ENCODE peak calls at places on chromosome 9, in five cellular contexts. One of them, this sample, is unnamed.

GRCh38 chr9:116368680-116369079 is 215.1 kb downstream of the PAPPA start:
- DNase-seq in ecto neural progenitor cell: no peak
- DNase-seq in NCI-H1048: no peak
- DNase-seq in NCI-H2081: no peak
- DNase-seq in fibroblast of mammary gland: no peak
- DNase-seq in this sample: no peak

GRCh38 chr9:3277200-3277599 is 248.6 kb downstream of the RFX3 start:
- DNase-seq in ecto neural progenitor cell: no peak
- DNase-seq in NCI-H1048: no peak
- DNase-seq in NCI-H2081: no peak
- DNase-seq in fibroblast of mammary gland: no peak
- DNase-seq in this sample: no peak

GRCh38 chr9:128005938-128006337 is 25.1 kb upstream of the EEIG1 start:
- DNase-seq in ecto neural progenitor cell: no peak
- DNase-seq in NCI-H1048: no peak
- DNase-seq in NCI-H2081: no peak
- DNase-seq in fibroblast of mammary gland: no peak
- DNase-seq in this sample: no peak

GRCh38 chr9:131423171-131423581 is 29.3 kb downstream of the PRRC2B start:
- DNase-seq in ecto neural progenitor cell: no peak
- DNase-seq in NCI-H1048: no peak
- DNase-seq in NCI-H2081: peak
- DNase-seq in fibroblast of mammary gland: peak
- DNase-seq in this sample: no peak

GRCh38 chr9:37035472-37036236 is 1.6 kb upstream of the PAX5 start:
- DNase-seq in ecto neural progenitor cell: peak
- DNase-seq in NCI-H1048: no peak
- DNase-seq in NCI-H2081: peak
- DNase-seq in fibroblast of mammary gland: no peak
- DNase-seq in this sample: no peak

GRCh38 chr9:2583308-2584013 is 38.1 kb upstream of the VLDLR start:
- DNase-seq in ecto neural progenitor cell: no peak
- DNase-seq in NCI-H1048: no peak
- DNase-seq in NCI-H2081: no peak
- DNase-seq in fibroblast of mammary gland: no peak
- DNase-seq in this sample: no peak

GRCh38 chr9:91786132-91786896 is 163.7 kb downstream of the ROR2 start:
- DNase-seq in ecto neural progenitor cell: peak
- DNase-seq in NCI-H1048: no peak
- DNase-seq in NCI-H2081: no peak
- DNase-seq in fibroblast of mammary gland: no peak
- DNase-seq in this sample: no peak

GRCh38 chr9:91474656-91475055 is 51.0 kb upstream of the NFIL3 start:
- DNase-seq in ecto neural progenitor cell: no peak
- DNase-seq in NCI-H1048: no peak
- DNase-seq in NCI-H2081: no peak
- DNase-seq in fibroblast of mammary gland: peak
- DNase-seq in this sample: no peak

GRCh38 chr9:115531410-115532130 is 413.6 kb upstream of the TNC start:
- DNase-seq in ecto neural progenitor cell: no peak
- DNase-seq in NCI-H1048: no peak
- DNase-seq in NCI-H2081: no peak
- DNase-seq in fibroblast of mammary gland: peak
- DNase-seq in this sample: no peak

GRCh38 chr9:21616082-21616778 is 134.1 kb upstream of the IFNE start:
- DNase-seq in ecto neural progenitor cell: no peak
- DNase-seq in NCI-H1048: no peak
- DNase-seq in NCI-H2081: no peak
- DNase-seq in fibroblast of mammary gland: peak
- DNase-seq in this sample: no peak

GRCh38 chr9:96449522-96449843 is 486 bp upstream of the HABP4 start:
- DNase-seq in ecto neural progenitor cell: no peak
- DNase-seq in NCI-H1048: no peak
- DNase-seq in NCI-H2081: no peak
- DNase-seq in fibroblast of mammary gland: no peak
- DNase-seq in this sample: no peak

GRCh38 chr9:137323531-137324331 is 21.7 kb upstream of the NRARP start:
- DNase-seq in ecto neural progenitor cell: no peak
- DNase-seq in NCI-H1048: no peak
- DNase-seq in NCI-H2081: no peak
- DNase-seq in fibroblast of mammary gland: no peak
- DNase-seq in this sample: no peak

GRCh38 chr9:35658894-35659220 is 765 bp downstream of the CCDC107 start:
- DNase-seq in ecto neural progenitor cell: no peak
- DNase-seq in NCI-H1048: no peak
- DNase-seq in NCI-H2081: peak
- DNase-seq in fibroblast of mammary gland: peak
- DNase-seq in this sample: no peak

GRCh38 chr9:89755835-89756234 is 151.0 kb downstream of the GADD45G start:
- DNase-seq in ecto neural progenitor cell: no peak
- DNase-seq in NCI-H1048: no peak
- DNase-seq in NCI-H2081: peak
- DNase-seq in fibroblast of mammary gland: peak
- DNase-seq in this sample: no peak

GRCh38 chr9:71632771-71633170 is 135.5 kb downstream of the CEMIP2 start:
- DNase-seq in ecto neural progenitor cell: no peak
- DNase-seq in NCI-H1048: no peak
- DNase-seq in NCI-H2081: no peak
- DNase-seq in fibroblast of mammary gland: peak
- DNase-seq in this sample: no peak

GRCh38 chr9:90659626-90660364 is 17.2 kb upstream of the DIRAS2 start:
- DNase-seq in ecto neural progenitor cell: no peak
- DNase-seq in NCI-H1048: no peak
- DNase-seq in NCI-H2081: no peak
- DNase-seq in fibroblast of mammary gland: peak
- DNase-seq in this sample: no peak

GRCh38 chr9:7121055-7121454 is 363.3 kb downstream of the KDM4C start:
- DNase-seq in ecto neural progenitor cell: no peak
- DNase-seq in NCI-H1048: no peak
- DNase-seq in NCI-H2081: no peak
- DNase-seq in fibroblast of mammary gland: peak
- DNase-seq in this sample: peak

GRCh38 chr9:20570756-20571155 is 51.5 kb downstream of the MLLT3 start:
- DNase-seq in ecto neural progenitor cell: no peak
- DNase-seq in NCI-H1048: no peak
- DNase-seq in NCI-H2081: no peak
- DNase-seq in fibroblast of mammary gland: peak
- DNase-seq in this sample: no peak

GRCh38 chr9:81814794-81815464 is 113.3 kb upstream of the SPATA31D4 start:
- DNase-seq in ecto neural progenitor cell: no peak
- DNase-seq in NCI-H1048: peak
- DNase-seq in NCI-H2081: peak
- DNase-seq in fibroblast of mammary gland: no peak
- DNase-seq in this sample: no peak

GRCh38 chr9:80995759-80996158 is 693.6 kb downstream of the TLE1 start:
- DNase-seq in ecto neural progenitor cell: no peak
- DNase-seq in NCI-H1048: no peak
- DNase-seq in NCI-H2081: no peak
- DNase-seq in fibroblast of mammary gland: peak
- DNase-seq in this sample: no peak

GRCh38 chr9:136687721-136688223 is 515 bp upstream of the AGPAT2 start:
- DNase-seq in ecto neural progenitor cell: no peak
- DNase-seq in NCI-H1048: no peak
- DNase-seq in NCI-H2081: no peak
- DNase-seq in fibroblast of mammary gland: no peak
- DNase-seq in this sample: no peak

GRCh38 chr9:3732077-3733038 is 206.6 kb upstream of the RFX3 start:
- DNase-seq in ecto neural progenitor cell: peak
- DNase-seq in NCI-H1048: peak
- DNase-seq in NCI-H2081: peak
- DNase-seq in fibroblast of mammary gland: peak
- DNase-seq in this sample: peak

GRCh38 chr9:113631811-113632665 is 168.5 kb downstream of the RGS3 start:
- DNase-seq in ecto neural progenitor cell: peak
- DNase-seq in NCI-H1048: no peak
- DNase-seq in NCI-H2081: no peak
- DNase-seq in fibroblast of mammary gland: no peak
- DNase-seq in this sample: no peak

GRCh38 chr9:114216976-114217375 is 61.6 kb downstream of the COL27A1 start:
- DNase-seq in ecto neural progenitor cell: no peak
- DNase-seq in NCI-H1048: no peak
- DNase-seq in NCI-H2081: no peak
- DNase-seq in fibroblast of mammary gland: no peak
- DNase-seq in this sample: no peak

GRCh38 chr9:122091682-122092592 is 1.2 kb downstream of the TTLL11 start:
- DNase-seq in ecto neural progenitor cell: peak
- DNase-seq in NCI-H1048: no peak
- DNase-seq in NCI-H2081: no peak
- DNase-seq in fibroblast of mammary gland: no peak
- DNase-seq in this sample: no peak

GRCh38 chr9:24841993-24842392 is 296.3 kb upstream of the IZUMO3 start:
- DNase-seq in ecto neural progenitor cell: no peak
- DNase-seq in NCI-H1048: no peak
- DNase-seq in NCI-H2081: no peak
- DNase-seq in fibroblast of mammary gland: no peak
- DNase-seq in this sample: no peak

GRCh38 chr9:17293685-17294084 is 158.8 kb downstream of the CNTLN start:
- DNase-seq in ecto neural progenitor cell: no peak
- DNase-seq in NCI-H1048: no peak
- DNase-seq in NCI-H2081: no peak
- DNase-seq in fibroblast of mammary gland: no peak
- DNase-seq in this sample: no peak

GRCh38 chr9:33458444-33458843 is 11.1 kb upstream of the AQP3 start:
- DNase-seq in ecto neural progenitor cell: no peak
- DNase-seq in NCI-H1048: no peak
- DNase-seq in NCI-H2081: no peak
- DNase-seq in fibroblast of mammary gland: no peak
- DNase-seq in this sample: peak

GRCh38 chr9:106333487-106333886 is 529.5 kb upstream of the ZNF462 start:
- DNase-seq in ecto neural progenitor cell: no peak
- DNase-seq in NCI-H1048: no peak
- DNase-seq in NCI-H2081: peak
- DNase-seq in fibroblast of mammary gland: no peak
- DNase-seq in this sample: no peak

GRCh38 chr9:117169089-117169488 is 245.8 kb downstream of the ASTN2 start:
- DNase-seq in ecto neural progenitor cell: no peak
- DNase-seq in NCI-H1048: no peak
- DNase-seq in NCI-H2081: no peak
- DNase-seq in fibroblast of mammary gland: no peak
- DNase-seq in this sample: no peak

GRCh38 chr9:37392272-37392671 is 30.2 kb upstream of the GRHPR start:
- DNase-seq in ecto neural progenitor cell: no peak
- DNase-seq in NCI-H1048: no peak
- DNase-seq in NCI-H2081: no peak
- DNase-seq in fibroblast of mammary gland: no peak
- DNase-seq in this sample: no peak

GRCh38 chr9:133184971-133185370 is 21.3 kb upstream of the GBGT1 start:
- DNase-seq in ecto neural progenitor cell: no peak
- DNase-seq in NCI-H1048: no peak
- DNase-seq in NCI-H2081: peak
- DNase-seq in fibroblast of mammary gland: peak
- DNase-seq in this sample: no peak

GRCh38 chr9:87678650-87679355 is 47.1 kb upstream of the CTSL start:
- DNase-seq in ecto neural progenitor cell: no peak
- DNase-seq in NCI-H1048: peak
- DNase-seq in NCI-H2081: peak
- DNase-seq in fibroblast of mammary gland: peak
- DNase-seq in this sample: peak

GRCh38 chr9:136711751-136712689 is at the start of gene DIPK1B:
- DNase-seq in ecto neural progenitor cell: peak
- DNase-seq in NCI-H1048: no peak
- DNase-seq in NCI-H2081: peak
- DNase-seq in fibroblast of mammary gland: no peak
- DNase-seq in this sample: no peak

GRCh38 chr9:135485385-135485784 is 5.8 kb downstream of the PPP1R26 start:
- DNase-seq in ecto neural progenitor cell: no peak
- DNase-seq in NCI-H1048: no peak
- DNase-seq in NCI-H2081: no peak
- DNase-seq in fibroblast of mammary gland: no peak
- DNase-seq in this sample: no peak

GRCh38 chr9:83535736-83536135 is 2.5 kb downstream of the FRMD3 start:
- DNase-seq in ecto neural progenitor cell: no peak
- DNase-seq in NCI-H1048: no peak
- DNase-seq in NCI-H2081: no peak
- DNase-seq in fibroblast of mammary gland: no peak
- DNase-seq in this sample: no peak